ENCODE peak calls at places on chromosomes 11 and 22, in six cellular contexts. One of them, this sample, is unnamed.

GRCh38 chr11:21446939-21447590 is 745.8 kb upstream of the ANO5 start:
- DNase-seq in epithelial cell of esophagus: peak
- DNase-seq in NB4: no peak
- DNase-seq in kidney epithelial cell: no peak
- DNase-seq in endothelial cell of umbilical vein: no peak
- DNase-seq in A549: no peak
- DNase-seq in this sample: no peak

GRCh38 chr11:23990346-23990745 is 506.5 kb upstream of the LUZP2 start:
- DNase-seq in epithelial cell of esophagus: peak
- DNase-seq in NB4: no peak
- DNase-seq in kidney epithelial cell: no peak
- DNase-seq in endothelial cell of umbilical vein: no peak
- DNase-seq in A549: no peak
- DNase-seq in this sample: no peak

GRCh38 chr22:17565986-17566687 is 2.8 kb downstream of the SLC25A18 start:
- DNase-seq in epithelial cell of esophagus: no peak
- DNase-seq in NB4: no peak
- DNase-seq in kidney epithelial cell: no peak
- DNase-seq in endothelial cell of umbilical vein: no peak
- DNase-seq in A549: no peak
- DNase-seq in this sample: no peak

GRCh38 chr22:50613291-50613981 is 12.8 kb downstream of the MAPK8IP2 start:
- DNase-seq in epithelial cell of esophagus: peak
- DNase-seq in NB4: no peak
- DNase-seq in kidney epithelial cell: no peak
- DNase-seq in endothelial cell of umbilical vein: no peak
- DNase-seq in A549: no peak
- DNase-seq in this sample: no peak

GRCh38 chr22:31291403-31291715 is 929 bp downstream of the PIK3IP1 start:
- DNase-seq in epithelial cell of esophagus: no peak
- DNase-seq in NB4: no peak
- DNase-seq in kidney epithelial cell: no peak
- DNase-seq in endothelial cell of umbilical vein: no peak
- DNase-seq in A549: no peak
- DNase-seq in this sample: no peak

GRCh38 chr11:13465909-13466371 is 2.9 kb upstream of the BTBD10 start:
- DNase-seq in epithelial cell of esophagus: peak
- DNase-seq in NB4: peak
- DNase-seq in kidney epithelial cell: no peak
- DNase-seq in endothelial cell of umbilical vein: peak
- DNase-seq in A549: peak
- DNase-seq in this sample: no peak

GRCh38 chr11:11430431-11430830 is 77.4 kb upstream of the CSNK2A3 start:
- DNase-seq in epithelial cell of esophagus: no peak
- DNase-seq in NB4: no peak
- DNase-seq in kidney epithelial cell: no peak
- DNase-seq in endothelial cell of umbilical vein: no peak
- DNase-seq in A549: no peak
- DNase-seq in this sample: no peak

GRCh38 chr11:75667831-75668507 is 869 bp downstream of the MAP6 start:
- DNase-seq in epithelial cell of esophagus: peak
- DNase-seq in NB4: peak
- DNase-seq in kidney epithelial cell: no peak
- DNase-seq in endothelial cell of umbilical vein: peak
- DNase-seq in A549: peak
- DNase-seq in this sample: no peak

GRCh38 chr22:46027219-46028068 is 50.5 kb upstream of the WNT7B start:
- DNase-seq in epithelial cell of esophagus: no peak
- DNase-seq in NB4: no peak
- DNase-seq in kidney epithelial cell: no peak
- DNase-seq in endothelial cell of umbilical vein: no peak
- DNase-seq in A549: no peak
- DNase-seq in this sample: no peak

GRCh38 chr22:50031189-50032091 is 18.9 kb upstream of the IL17REL start:
- DNase-seq in epithelial cell of esophagus: no peak
- DNase-seq in NB4: no peak
- DNase-seq in kidney epithelial cell: no peak
- DNase-seq in endothelial cell of umbilical vein: no peak
- DNase-seq in A549: no peak
- DNase-seq in this sample: no peak

GRCh38 chr11:13098890-13099289 is 89.8 kb downstream of the RASSF10 start:
- DNase-seq in epithelial cell of esophagus: peak
- DNase-seq in NB4: no peak
- DNase-seq in kidney epithelial cell: no peak
- DNase-seq in endothelial cell of umbilical vein: no peak
- DNase-seq in A549: no peak
- DNase-seq in this sample: no peak

GRCh38 chr22:50245214-50246072 is 620 bp upstream of the TUBGCP6 start:
- DNase-seq in epithelial cell of esophagus: peak
- DNase-seq in NB4: no peak
- DNase-seq in kidney epithelial cell: no peak
- DNase-seq in endothelial cell of umbilical vein: no peak
- DNase-seq in A549: no peak
- DNase-seq in this sample: no peak

GRCh38 chr11:70670684-70671034 is 272.3 kb downstream of the CTTN start:
- DNase-seq in epithelial cell of esophagus: no peak
- DNase-seq in NB4: no peak
- DNase-seq in kidney epithelial cell: no peak
- DNase-seq in endothelial cell of umbilical vein: no peak
- DNase-seq in A549: no peak
- DNase-seq in this sample: no peak

GRCh38 chr11:127998421-127998820 is 588.9 kb downstream of the ETS1 start:
- DNase-seq in epithelial cell of esophagus: peak
- DNase-seq in NB4: no peak
- DNase-seq in kidney epithelial cell: no peak
- DNase-seq in endothelial cell of umbilical vein: no peak
- DNase-seq in A549: no peak
- DNase-seq in this sample: no peak

GRCh38 chr22:50674127-50674493 is 1.5 kb downstream of the SHANK3 start:
- DNase-seq in epithelial cell of esophagus: no peak
- DNase-seq in NB4: no peak
- DNase-seq in kidney epithelial cell: no peak
- DNase-seq in endothelial cell of umbilical vein: no peak
- DNase-seq in A549: no peak
- DNase-seq in this sample: no peak

GRCh38 chr11:121426476-121427454 is 25.3 kb upstream of the SORL1 start:
- DNase-seq in epithelial cell of esophagus: no peak
- DNase-seq in NB4: peak
- DNase-seq in kidney epithelial cell: no peak
- DNase-seq in endothelial cell of umbilical vein: no peak
- DNase-seq in A549: peak
- DNase-seq in this sample: no peak

GRCh38 chr11:85540635-85541034 is 86.5 kb downstream of the DLG2 start:
- DNase-seq in epithelial cell of esophagus: no peak
- DNase-seq in NB4: no peak
- DNase-seq in kidney epithelial cell: no peak
- DNase-seq in endothelial cell of umbilical vein: no peak
- DNase-seq in A549: no peak
- DNase-seq in this sample: no peak

GRCh38 chr11:70524096-70524922 is 126.0 kb downstream of the CTTN start:
- DNase-seq in epithelial cell of esophagus: no peak
- DNase-seq in NB4: no peak
- DNase-seq in kidney epithelial cell: no peak
- DNase-seq in endothelial cell of umbilical vein: no peak
- DNase-seq in A549: no peak
- DNase-seq in this sample: no peak

GRCh38 chr11:45374130-45374529 is 88.0 kb upstream of the SYT13 start:
- DNase-seq in epithelial cell of esophagus: no peak
- DNase-seq in NB4: no peak
- DNase-seq in kidney epithelial cell: no peak
- DNase-seq in endothelial cell of umbilical vein: no peak
- DNase-seq in A549: no peak
- DNase-seq in this sample: no peak

GRCh38 chr11:80462211-80462610 is 1021.4 kb upstream of the TENM4 start:
- DNase-seq in epithelial cell of esophagus: peak
- DNase-seq in NB4: no peak
- DNase-seq in kidney epithelial cell: peak
- DNase-seq in endothelial cell of umbilical vein: no peak
- DNase-seq in A549: no peak
- DNase-seq in this sample: peak

GRCh38 chr11:44977493-44977984 is 26.9 kb upstream of the TP53I11 start:
- DNase-seq in epithelial cell of esophagus: peak
- DNase-seq in NB4: peak
- DNase-seq in kidney epithelial cell: no peak
- DNase-seq in endothelial cell of umbilical vein: peak
- DNase-seq in A549: peak
- DNase-seq in this sample: no peak

GRCh38 chr22:27531782-27532530 is 269.6 kb downstream of the MN1 start:
- DNase-seq in epithelial cell of esophagus: peak
- DNase-seq in NB4: no peak
- DNase-seq in kidney epithelial cell: peak
- DNase-seq in endothelial cell of umbilical vein: peak
- DNase-seq in A549: no peak
- DNase-seq in this sample: peak

GRCh38 chr11:106012744-106013143 is 9.3 kb downstream of the MSANTD4 start:
- DNase-seq in epithelial cell of esophagus: peak
- DNase-seq in NB4: peak
- DNase-seq in kidney epithelial cell: no peak
- DNase-seq in endothelial cell of umbilical vein: peak
- DNase-seq in A549: no peak
- DNase-seq in this sample: no peak

GRCh38 chr11:12179521-12179920 is 69.1 kb downstream of the MICAL2 start:
- DNase-seq in epithelial cell of esophagus: no peak
- DNase-seq in NB4: no peak
- DNase-seq in kidney epithelial cell: no peak
- DNase-seq in endothelial cell of umbilical vein: no peak
- DNase-seq in A549: no peak
- DNase-seq in this sample: no peak

GRCh38 chr22:18970948-18971315 is 34.8 kb upstream of the PRODH start:
- DNase-seq in epithelial cell of esophagus: no peak
- DNase-seq in NB4: peak
- DNase-seq in kidney epithelial cell: no peak
- DNase-seq in endothelial cell of umbilical vein: no peak
- DNase-seq in A549: no peak
- DNase-seq in this sample: no peak
- H3K4me3 ChIP-seq in epithelial cell of esophagus: peak
- H3K4me3 ChIP-seq in NB4: no peak
- H3K4me3 ChIP-seq in kidney epithelial cell: no peak
- H3K4me3 ChIP-seq in endothelial cell of umbilical vein: peak
- H3K4me3 ChIP-seq in A549: peak
- H3K4me3 ChIP-seq in this sample: peak

DNA sequence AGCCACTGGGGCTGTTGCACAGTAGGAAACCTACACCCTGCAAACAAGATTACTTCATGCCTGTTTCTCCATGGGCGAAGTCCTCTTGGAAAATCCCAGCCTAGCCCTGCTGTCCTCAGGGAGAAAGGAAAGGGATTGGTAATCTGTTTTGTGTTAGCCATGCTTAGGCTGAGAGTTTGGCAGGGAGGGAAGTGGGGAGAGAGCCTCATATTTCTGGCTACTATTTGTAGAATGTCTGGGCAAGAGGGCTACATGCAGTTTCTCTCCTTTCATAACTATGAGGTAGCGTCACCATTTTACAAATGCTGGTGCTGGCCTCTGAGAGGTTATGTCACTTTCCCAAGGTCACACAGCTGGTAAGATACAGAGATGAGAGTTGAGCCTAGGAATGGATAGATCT is 737 bp upstream of the MFRP start:
- DNase-seq in epithelial cell of esophagus: no peak
- DNase-seq in NB4: no peak
- DNase-seq in kidney epithelial cell: no peak
- DNase-seq in endothelial cell of umbilical vein: no peak
- DNase-seq in A549: no peak
- DNase-seq in this sample: no peak
- H3K4me3 ChIP-seq in epithelial cell of esophagus: no peak
- H3K4me3 ChIP-seq in NB4: no peak
- H3K4me3 ChIP-seq in kidney epithelial cell: no peak
- H3K4me3 ChIP-seq in endothelial cell of umbilical vein: no peak
- H3K4me3 ChIP-seq in A549: no peak
- H3K4me3 ChIP-seq in this sample: no peak

DNA sequence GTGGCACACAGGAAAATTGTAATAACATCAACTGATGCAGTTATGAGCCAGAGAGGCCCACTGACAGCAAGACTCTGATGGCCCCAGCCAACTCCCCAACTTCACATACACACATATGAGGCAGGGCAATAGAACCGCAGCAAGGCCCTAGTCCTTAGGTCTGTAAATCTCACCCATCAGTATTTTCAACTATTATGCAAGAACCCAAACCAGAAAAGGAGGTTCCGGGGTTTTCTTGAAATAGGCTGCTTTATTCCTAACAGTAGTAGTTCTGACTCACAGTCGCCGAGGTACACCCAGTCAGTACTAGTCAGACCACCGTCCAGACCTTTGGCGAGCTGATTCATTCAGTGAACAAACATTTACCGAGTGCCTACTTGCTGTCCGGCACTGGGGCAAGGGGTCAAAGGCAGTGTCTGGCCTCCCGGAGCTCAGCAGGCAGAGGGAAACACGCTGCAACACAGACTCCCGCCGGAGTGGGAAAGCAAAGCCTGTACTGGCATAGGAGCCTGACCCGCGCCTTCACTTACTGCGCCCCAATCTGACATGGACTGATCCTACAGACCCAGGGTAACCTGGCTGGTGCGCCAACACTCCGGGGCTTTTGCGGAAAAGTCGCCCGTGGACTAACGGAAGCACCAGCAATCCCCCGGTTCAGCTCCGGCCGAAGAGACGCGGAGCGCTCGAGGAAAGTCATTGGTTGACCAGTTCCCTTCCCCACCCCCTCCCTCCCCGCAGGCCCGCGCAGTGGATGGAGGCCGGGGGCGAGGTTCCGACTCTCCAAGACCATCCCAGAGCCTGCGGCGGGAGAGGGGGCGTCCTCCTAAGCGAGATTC is 1.3 kb downstream of the PLEKHA7 start:
- DNase-seq in epithelial cell of esophagus: peak
- DNase-seq in NB4: no peak
- DNase-seq in kidney epithelial cell: peak
- DNase-seq in endothelial cell of umbilical vein: peak
- DNase-seq in A549: peak
- DNase-seq in this sample: peak
- H3K4me3 ChIP-seq in epithelial cell of esophagus: peak
- H3K4me3 ChIP-seq in NB4: no peak
- H3K4me3 ChIP-seq in kidney epithelial cell: peak
- H3K4me3 ChIP-seq in endothelial cell of umbilical vein: peak
- H3K4me3 ChIP-seq in A549: peak
- H3K4me3 ChIP-seq in this sample: peak

GRCh38 chr11:64373598-64373974 is 14.6 kb downstream of the RPS6KA4 start:
- DNase-seq in epithelial cell of esophagus: no peak
- DNase-seq in NB4: peak
- DNase-seq in kidney epithelial cell: no peak
- DNase-seq in endothelial cell of umbilical vein: no peak
- DNase-seq in A549: no peak
- DNase-seq in this sample: no peak
- H3K4me3 ChIP-seq in epithelial cell of esophagus: no peak
- H3K4me3 ChIP-seq in NB4: no peak
- H3K4me3 ChIP-seq in kidney epithelial cell: no peak
- H3K4me3 ChIP-seq in endothelial cell of umbilical vein: no peak
- H3K4me3 ChIP-seq in A549: peak
- H3K4me3 ChIP-seq in this sample: no peak